ENCODE peak calls at places on chromosomes 5 and 9, in six cellular contexts. One of them, this sample, is unnamed.

GRCh38 chr5:158851488-158851887 is 248.2 kb downstream of the EBF1 start:
- DNase-seq in left ventricle myocardium inferior: no peak
- DNase-seq in A549: no peak
- DNase-seq in lower lobe of right lung: no peak
- DNase-seq in tibial artery: no peak
- DNase-seq in neural progenitor cell: no peak
- DNase-seq in this sample: no peak

GRCh38 chr9:124342946-124343485 is 72.2 kb downstream of the PSMB7 start:
- DNase-seq in left ventricle myocardium inferior: peak; percentile 26
- DNase-seq in neural progenitor cell: peak; percentile 75
- DNase-seq in lower lobe of right lung: peak; percentile 54
- DNase-seq in tibial artery: peak; percentile 74
- DNase-seq in A549: peak; percentile 30
- DNase-seq in this sample: peak; percentile 82

GRCh38 chr5:1759378-1759970 is 40.2 kb downstream of the MRPL36 start:
- DNase-seq in left ventricle myocardium inferior: no peak
- DNase-seq in A549: no peak
- DNase-seq in lower lobe of right lung: peak; percentile 35
- DNase-seq in neural progenitor cell: no peak
- DNase-seq in tibial artery: no peak
- DNase-seq in this sample: no peak

GRCh38 chr9:3856592-3856991 is 330.8 kb upstream of the RFX3 start:
- DNase-seq in lower lobe of right lung: no peak
- DNase-seq in neural progenitor cell: no peak
- DNase-seq in tibial artery: no peak
- DNase-seq in A549: no peak
- DNase-seq in left ventricle myocardium inferior: no peak
- DNase-seq in this sample: no peak

GRCh38 chr9:34658461-34658860 is 4.0 kb downstream of the CCL27 start:
- DNase-seq in A549: no peak
- DNase-seq in neural progenitor cell: no peak
- DNase-seq in lower lobe of right lung: no peak
- DNase-seq in tibial artery: no peak
- DNase-seq in left ventricle myocardium inferior: no peak
- DNase-seq in this sample: no peak

GRCh38 chr9:116058421-116058820 is 95.2 kb upstream of the PAPPA start:
- DNase-seq in lower lobe of right lung: no peak
- DNase-seq in neural progenitor cell: no peak
- DNase-seq in left ventricle myocardium inferior: no peak
- DNase-seq in A549: peak; percentile 13
- DNase-seq in tibial artery: no peak
- DNase-seq in this sample: no peak

GRCh38 chr9:134657666-134658377 is 16.2 kb downstream of the COL5A1 start:
- DNase-seq in A549: no peak
- DNase-seq in tibial artery: no peak
- DNase-seq in neural progenitor cell: no peak
- DNase-seq in left ventricle myocardium inferior: peak; percentile 8
- DNase-seq in lower lobe of right lung: peak; percentile 26
- DNase-seq in this sample: no peak

GRCh38 chr5:129459485-129460120 is 495 bp upstream of the ADAMTS19 start:
- DNase-seq in tibial artery: no peak
- DNase-seq in A549: peak; percentile 5
- DNase-seq in neural progenitor cell: peak; percentile 66
- DNase-seq in left ventricle myocardium inferior: peak; percentile 30
- DNase-seq in lower lobe of right lung: no peak
- DNase-seq in this sample: peak; percentile 52

GRCh38 chr9:87395804-87396458 is 101.7 kb upstream of the DAPK1 start:
- DNase-seq in left ventricle myocardium inferior: no peak
- DNase-seq in neural progenitor cell: no peak
- DNase-seq in lower lobe of right lung: no peak
- DNase-seq in A549: peak; percentile 87
- DNase-seq in tibial artery: no peak
- DNase-seq in this sample: no peak

GRCh38 chr5:38208782-38209378 is 49.5 kb upstream of the EGFLAM start:
- DNase-seq in left ventricle myocardium inferior: no peak
- DNase-seq in neural progenitor cell: peak; percentile 68
- DNase-seq in tibial artery: no peak
- DNase-seq in A549: peak; percentile 61
- DNase-seq in lower lobe of right lung: no peak
- DNase-seq in this sample: no peak

GRCh38 chr5:175444060-175444904 is at the start of gene DRD1:
- DNase-seq in neural progenitor cell: peak; percentile 85
- DNase-seq in A549: peak; percentile 50
- DNase-seq in lower lobe of right lung: peak; percentile 59
- DNase-seq in left ventricle myocardium inferior: no peak
- DNase-seq in tibial artery: no peak
- DNase-seq in this sample: peak; percentile 21

GRCh38 chr9:105973811-105974407 is 279.6 kb downstream of the TMEM38B start:
- DNase-seq in neural progenitor cell: peak; percentile 59
- DNase-seq in A549: no peak
- DNase-seq in lower lobe of right lung: no peak
- DNase-seq in tibial artery: no peak
- DNase-seq in left ventricle myocardium inferior: no peak
- DNase-seq in this sample: no peak

GRCh38 chr5:80884851-80885697 is 75.1 kb upstream of the RASGRF2 start:
- DNase-seq in neural progenitor cell: no peak
- DNase-seq in left ventricle myocardium inferior: no peak
- DNase-seq in A549: no peak
- DNase-seq in tibial artery: no peak
- DNase-seq in lower lobe of right lung: no peak
- DNase-seq in this sample: no peak

GRCh38 chr5:33659526-33660169 is 218.9 kb downstream of the TARS1 start:
- DNase-seq in left ventricle myocardium inferior: no peak
- DNase-seq in tibial artery: no peak
- DNase-seq in A549: no peak
- DNase-seq in lower lobe of right lung: no peak
- DNase-seq in neural progenitor cell: no peak
- DNase-seq in this sample: no peak

DNA sequence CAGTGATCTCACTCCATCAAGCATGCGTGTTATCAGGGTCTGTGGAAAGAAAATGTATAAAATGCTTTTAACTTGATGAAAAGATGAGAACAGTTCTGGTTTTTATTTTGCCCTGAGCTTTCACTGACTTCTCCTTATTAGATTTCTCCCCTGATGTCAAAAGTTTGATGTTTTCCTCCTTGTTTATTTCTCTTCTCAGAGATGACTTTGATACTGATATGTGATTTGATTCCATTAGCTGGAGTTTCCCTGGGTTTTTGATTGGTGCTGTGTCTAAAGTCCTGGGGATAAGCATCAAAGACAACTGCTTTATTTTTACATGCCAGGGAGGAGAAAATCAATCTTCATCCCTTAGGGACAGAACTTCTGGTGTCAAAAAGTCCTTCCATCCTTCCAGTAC is 510.0 kb downstream of the KCTD16 start:
- DNase-seq in left ventricle myocardium inferior: no peak
- DNase-seq in lower lobe of right lung: no peak
- DNase-seq in tibial artery: no peak
- DNase-seq in neural progenitor cell: no peak
- DNase-seq in A549: no peak
- DNase-seq in this sample: no peak
- H3K27ac ChIP-seq in left ventricle myocardium inferior: no peak overlapping the region
- H3K27ac ChIP-seq in lower lobe of right lung: no peak overlapping the region
- H3K27ac ChIP-seq in tibial artery: no peak overlapping the region
- H3K27ac ChIP-seq in neural progenitor cell: no peak overlapping the region
- H3K27ac ChIP-seq in A549: no peak overlapping the region
- H3K27ac ChIP-seq in this sample: no peak overlapping the region

DNA sequence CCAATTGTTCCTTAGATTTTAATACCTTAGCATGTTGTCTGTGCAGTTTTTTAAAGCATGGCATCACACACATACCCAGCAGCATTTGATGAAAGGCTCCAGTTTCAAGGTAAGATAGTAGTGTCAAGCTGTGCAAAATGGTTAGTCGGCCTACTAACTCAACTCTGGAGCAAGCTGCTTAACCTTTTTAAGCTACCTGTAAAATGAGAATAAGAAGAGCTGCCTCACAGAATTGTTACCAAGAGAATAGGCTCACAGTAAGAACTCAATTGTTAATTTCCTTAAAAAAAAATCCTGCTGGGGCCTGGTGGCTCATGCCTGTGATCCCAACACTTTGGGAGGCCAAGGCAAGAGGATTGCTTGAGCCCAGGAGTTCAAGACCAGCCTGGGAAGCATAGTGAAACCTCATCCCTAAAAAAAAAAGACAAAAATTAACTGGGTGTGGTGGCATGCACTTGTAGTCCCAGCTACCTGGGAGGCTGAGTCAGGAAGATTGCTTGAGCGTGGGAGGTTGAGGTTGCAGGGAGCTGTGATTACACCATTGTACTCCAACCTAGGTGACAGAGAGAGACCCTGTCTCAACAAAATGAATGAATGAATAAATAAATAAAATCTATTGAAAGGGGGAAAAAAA is 96.6 kb downstream of the IQGAP2 start:
- DNase-seq in left ventricle myocardium inferior: no peak
- DNase-seq in neural progenitor cell: no peak
- DNase-seq in tibial artery: no peak
- DNase-seq in lower lobe of right lung: no peak
- DNase-seq in A549: no peak
- DNase-seq in this sample: no peak
- H3K4me3 ChIP-seq in left ventricle myocardium inferior: no peak overlapping the region
- H3K4me3 ChIP-seq in neural progenitor cell: no peak overlapping the region
- H3K4me3 ChIP-seq in tibial artery: no peak overlapping the region
- H3K4me3 ChIP-seq in lower lobe of right lung: no peak overlapping the region
- H3K4me3 ChIP-seq in A549: no peak overlapping the region
- H3K4me3 ChIP-seq in this sample: no peak overlapping the region

GRCh38 chr5:84715686-84716085 is 331.0 kb upstream of the EDIL3 start:
- DNase-seq in A549: no peak
- DNase-seq in neural progenitor cell: no peak
- DNase-seq in left ventricle myocardium inferior: no peak
- DNase-seq in tibial artery: no peak
- DNase-seq in lower lobe of right lung: no peak
- DNase-seq in this sample: no peak
- TF ChIP-seq CTCF in A549: no peak
- TF ChIP-seq CTCF in neural progenitor cell: no peak
- TF ChIP-seq CTCF in left ventricle myocardium inferior: no peak
- TF ChIP-seq CTCF in tibial artery: no peak
- TF ChIP-seq CTCF in lower lobe of right lung: no peak
- TF ChIP-seq CTCF in this sample: no peak

DNA sequence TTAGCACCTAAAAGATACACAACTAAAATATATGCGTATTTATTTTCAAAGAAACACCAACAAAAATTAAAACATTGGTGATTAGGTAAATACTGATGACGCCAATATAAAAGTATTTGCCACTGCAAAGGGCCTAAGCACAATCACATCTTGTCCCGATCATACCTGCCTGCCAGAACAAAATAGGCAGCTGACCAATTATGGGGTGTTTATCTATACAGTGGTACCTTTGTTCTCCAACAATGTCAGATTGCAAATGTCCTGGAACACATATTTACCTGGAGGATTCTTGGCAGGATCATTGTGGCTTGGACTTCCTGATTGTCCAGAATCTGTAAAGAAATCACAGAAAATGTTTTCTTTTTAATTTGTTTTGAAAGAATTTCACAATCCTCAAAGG is 134.5 kb downstream of the NFIB start:
- DNase-seq in neural progenitor cell: no peak
- DNase-seq in A549: no peak
- DNase-seq in left ventricle myocardium inferior: no peak
- DNase-seq in lower lobe of right lung: no peak
- DNase-seq in tibial artery: no peak
- DNase-seq in this sample: no peak
- H3K27ac ChIP-seq in neural progenitor cell: no peak overlapping the region
- H3K27ac ChIP-seq in A549: no peak overlapping the region
- H3K27ac ChIP-seq in left ventricle myocardium inferior: peak overlapping the region; percentile 70
- H3K27ac ChIP-seq in lower lobe of right lung: no peak overlapping the region
- H3K27ac ChIP-seq in tibial artery: no peak overlapping the region
- H3K27ac ChIP-seq in this sample: no peak overlapping the region

DNA sequence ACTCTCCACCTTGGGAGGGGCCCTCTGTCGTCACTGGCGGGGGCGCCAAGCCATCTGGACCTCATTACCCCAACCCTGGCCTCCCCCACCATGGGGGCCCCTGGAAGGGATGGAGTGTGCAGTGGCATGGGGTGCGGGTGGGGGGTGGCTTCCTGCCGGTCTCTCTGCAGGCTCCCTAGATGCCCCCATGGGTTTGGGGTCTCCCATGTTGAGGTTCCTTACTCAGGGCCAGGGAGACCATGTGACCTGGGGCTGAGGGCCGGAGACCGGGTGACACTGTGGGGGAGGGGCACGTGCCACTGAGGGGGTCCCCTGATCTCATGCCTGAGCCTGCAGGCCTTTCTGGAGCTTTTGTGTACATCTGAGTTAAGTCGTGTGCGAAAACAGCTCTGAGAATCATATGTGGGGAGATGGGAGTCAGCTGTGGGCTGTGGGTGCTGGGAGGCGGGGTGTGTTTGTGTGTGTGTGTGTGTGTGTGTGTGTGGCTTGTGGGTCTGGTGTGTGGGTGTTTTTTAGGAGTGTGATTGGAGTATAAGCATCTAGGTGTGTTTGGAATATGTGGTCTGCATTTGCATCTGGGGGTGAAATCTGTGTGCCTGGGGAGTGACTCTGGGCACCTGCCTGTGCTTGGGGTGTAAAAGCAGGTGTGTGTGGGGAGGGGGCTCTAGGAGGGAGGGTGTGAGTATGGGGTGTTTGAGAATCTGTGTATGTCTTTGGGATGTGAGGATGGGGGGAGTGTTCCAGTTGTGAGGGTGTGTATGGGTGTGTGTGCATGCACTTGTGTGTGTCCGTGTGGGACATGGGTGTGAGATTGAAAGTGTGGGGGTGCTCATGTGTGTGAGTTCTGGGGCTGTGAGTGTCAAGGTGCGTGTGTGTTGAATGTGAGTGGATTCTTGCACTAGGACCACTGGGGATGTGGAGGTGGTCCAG is 32.1 kb downstream of the GOLGA2 start:
- DNase-seq in neural progenitor cell: no peak
- DNase-seq in left ventricle myocardium inferior: peak; percentile 51
- DNase-seq in tibial artery: peak; percentile 36
- DNase-seq in lower lobe of right lung: no peak
- DNase-seq in A549: no peak
- DNase-seq in this sample: no peak
- H3K4me3 ChIP-seq in neural progenitor cell: no peak overlapping the region
- H3K4me3 ChIP-seq in left ventricle myocardium inferior: peak overlapping the region; percentile 62
- H3K4me3 ChIP-seq in tibial artery: peak overlapping the region; percentile 27
- H3K4me3 ChIP-seq in lower lobe of right lung: peak overlapping the region; percentile 44
- H3K4me3 ChIP-seq in A549: no peak overlapping the region
- H3K4me3 ChIP-seq in this sample: no peak overlapping the region